ENCODE peak calls at places on chromosomes 11 and 22, in ten cellular contexts. Z is fibroblast of lung, D is lower lobe of right lung, M is mammary epithelial cell, R is pancreas, Y is H1, P is endothelial cell of umbilical vein, W is lung, Q is breast epithelium, S is brain microvascular endothelial cell. G is an unnamed sample. For H3K36me3, the result is how much of the 10 kb centered on the place peaks cover.

GRCh38 chr11:24407733-24408132 is 89.1 kb upstream of the LUZP2 start:
- DNase-seq in M (no peak), Z (no peak), W (no peak), D (no peak), P (no peak), Q (no peak), S (no peak), Y (no peak), R (no peak), G (no peak)

GRCh38 chr11:131668867-131669780 is 298.7 kb downstream of the NTM start:
- DNase-seq in Z (peak), D (peak), M (peak), Q (peak), R (no peak), P (peak), S (peak), Y (peak), W (peak), G (peak)

GRCh38 chr11:94400839-94401772 is at the start of gene GPR83:
- DNase-seq in R (no peak), Y (peak), W (no peak), D (no peak), Q (no peak), M (peak), S (peak), P (peak), Z (no peak), G (no peak)

GRCh38 chr22:28155808-28156207 is 236.8 kb upstream of the PITPNB start:
- DNase-seq in D (no peak), M (no peak), Z (peak), R (no peak), Q (no peak), Y (no peak), S (no peak), W (no peak), P (no peak), G (no peak)

GRCh38 chr22:31764785-31765184 is 11.0 kb downstream of the DEPDC5 start:
- DNase-seq in W (no peak), S (no peak), P (no peak), R (no peak), Y (no peak), Q (no peak), Z (no peak), M (no peak), D (no peak), G (no peak)

GRCh38 chr11:101127348-101127698 is 2.3 kb downstream of the PGR start:
- DNase-seq in D (peak), P (no peak), W (peak), Z (peak), Y (peak), Q (peak), M (peak), R (peak), S (no peak), G (no peak)

GRCh38 chr11:44776840-44777536 is 50.2 kb downstream of the TSPAN18 start:
- DNase-seq in S (no peak), D (peak), Z (no peak), M (no peak), Y (peak), Q (no peak), R (no peak), W (no peak), P (no peak), G (no peak)

GRCh38 chr11:10528121-10528520 is 12.9 kb downstream of the RNF141 start:
- DNase-seq in M (no peak), W (no peak), Z (peak), D (no peak), S (no peak), R (no peak), P (peak), Y (no peak), Q (no peak), G (no peak)

GRCh38 chr22:31136711-31137110 is 3.6 kb downstream of the PLA2G3 start:
- DNase-seq in S (no peak), R (no peak), W (no peak), P (no peak), Q (no peak), Y (no peak), Z (no peak), M (no peak), D (no peak), G (no peak)

GRCh38 chr22:45890351-45890635 is 86.7 kb downstream of the WNT7B start:
- DNase-seq in P (no peak), S (no peak), R (no peak), Z (no peak), W (no peak), D (no peak), Y (no peak), M (no peak), Q (no peak), G (no peak)

GRCh38 chr11:128039140-128040021 is 548.0 kb downstream of the ETS1 start:
- DNase-seq in D (peak), R (peak), Z (peak), Q (no peak), P (peak), W (peak), M (peak), Y (no peak), S (peak), G (peak)

GRCh38 chr11:31254411-31254810 is 115.1 kb downstream of the DCDC1 start:
- DNase-seq in Z (peak), M (peak), P (no peak), Q (no peak), W (no peak), Y (no peak), R (no peak), S (no peak), D (no peak), G (peak)

GRCh38 chr11:114297806-114298700 is 1.9 kb downstream of the NNMT start:
- DNase-seq in D (no peak), Z (no peak), R (no peak), S (no peak), Q (no peak), P (no peak), Y (no peak), W (no peak), M (no peak), G (no peak)
- H3K4me3 ChIP-seq in D (peak), Z (peak), R (no peak), S (peak), Q (peak), P (peak), Y (no peak), W (peak), M (peak), G (no peak)

GRCh38 chr22:40114411-40114810 is 63.3 kb upstream of the TNRC6B start:
- DNase-seq in Y (no peak), R (no peak), Q (no peak), Z (no peak), D (no peak), W (no peak), M (no peak), P (no peak), S (no peak), G (no peak)
- H3K36me3 ChIP-seq in Y (under half), R (under half), Q (under half), Z (under half), D (under half), W (under half), M (under half), P (under half), S (under half), G (under half)

DNA sequence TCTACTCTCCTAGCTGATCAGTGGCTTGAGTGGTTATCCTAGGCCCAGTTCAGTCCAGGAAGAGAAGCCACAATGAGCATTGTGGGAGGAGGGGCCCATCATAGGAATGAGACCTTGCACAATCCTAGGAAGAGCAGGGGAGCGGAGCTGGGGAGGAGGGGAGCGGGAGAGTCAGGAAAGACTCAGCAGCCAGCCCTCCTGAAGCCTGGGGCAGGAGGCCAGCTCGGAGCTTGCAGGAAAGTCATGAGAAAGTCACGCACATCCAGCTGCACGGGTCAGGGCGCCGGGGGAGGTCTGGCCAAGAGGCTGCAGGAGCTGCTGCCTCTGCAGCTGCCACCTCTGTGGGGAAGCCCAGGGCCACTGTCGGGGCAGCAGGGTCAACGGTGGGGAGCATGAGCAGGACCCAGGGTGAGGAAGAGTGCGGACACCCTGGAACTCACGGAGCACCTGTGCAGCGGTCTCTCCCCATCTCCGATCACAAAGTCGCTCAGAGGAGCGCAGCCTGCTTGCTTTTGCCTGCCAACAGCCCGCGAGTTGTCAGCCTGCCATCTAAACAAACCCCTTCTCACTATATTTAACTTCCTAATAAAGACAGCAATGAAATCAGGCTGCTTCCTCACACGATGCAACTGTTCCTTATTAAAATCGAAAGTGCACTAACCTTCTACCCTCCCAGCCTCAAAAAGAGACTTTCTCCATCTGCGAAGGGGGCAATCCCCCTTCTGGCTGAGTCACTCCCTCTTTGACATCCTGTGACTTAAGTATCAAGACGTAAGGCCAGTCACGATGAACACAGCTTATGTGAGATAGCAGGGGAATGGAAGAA is 52.8 kb upstream of the RTL6 start:
- DNase-seq in R (peak), Q (no peak), D (peak), Z (peak), W (peak), Y (no peak), P (peak), M (peak), S (peak), G (no peak)
- TF ChIP-seq CTCF in R (no peak), Q (no peak), D (no peak), Z (no peak), W (no peak), Y (no peak), P (no peak), M (no peak), S (no peak), G (no peak)

GRCh38 chr11:78350646-78351165 is 66.9 kb downstream of the GAB2 start:
- DNase-seq in S (no peak), Z (peak), R (peak), W (no peak), P (peak), Q (no peak), Y (no peak), D (no peak), M (no peak), G (no peak)

GRCh38 chr11:78351979-78352731 is 65.5 kb downstream of the GAB2 start:
- DNase-seq in D (no peak), Z (no peak), S (no peak), Y (no peak), P (no peak), Q (no peak), W (no peak), R (no peak), M (no peak), G (no peak)

GRCh38 chr11:78349614-78350013 is 68.0 kb downstream of the GAB2 start:
- DNase-seq in W (no peak), R (no peak), Y (no peak), Q (no peak), D (no peak), S (no peak), Z (peak), P (no peak), M (no peak), G (no peak)

GRCh38 chr11:78350101-78350645 is 67.4 kb downstream of the GAB2 start:
- DNase-seq in Q (no peak), Y (no peak), M (no peak), D (no peak), R (no peak), S (no peak), P (peak), Z (peak), W (no peak), G (no peak)

DNA sequence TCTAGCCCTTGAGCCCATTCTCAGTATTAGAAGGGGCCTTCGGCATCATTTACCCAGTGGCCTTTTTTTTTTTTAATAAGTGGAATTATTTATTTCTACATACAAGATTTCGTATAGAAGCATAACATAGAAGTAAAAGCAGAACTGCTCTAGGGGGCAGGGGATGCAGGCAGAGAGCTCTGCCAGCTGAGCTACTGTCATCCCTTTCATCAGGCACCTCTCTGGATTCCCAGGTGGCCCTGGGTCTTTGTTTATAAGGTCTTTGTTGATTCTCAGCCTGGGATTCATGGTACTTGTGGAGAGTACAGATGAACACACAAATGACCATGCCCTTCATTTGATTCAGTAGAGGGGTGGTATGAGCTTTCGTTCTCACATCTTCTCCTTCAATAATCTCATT is 66.4 kb downstream of the GAB2 start:
- DNase-seq in P (no peak), S (no peak), R (no peak), Z (no peak), M (no peak), Q (no peak), W (no peak), Y (no peak), D (no peak), G (no peak)
- H3K4me3 ChIP-seq in P (no peak), S (no peak), R (no peak), Z (no peak), M (no peak), Q (peak), W (no peak), Y (no peak), D (peak), G (no peak)

DNA sequence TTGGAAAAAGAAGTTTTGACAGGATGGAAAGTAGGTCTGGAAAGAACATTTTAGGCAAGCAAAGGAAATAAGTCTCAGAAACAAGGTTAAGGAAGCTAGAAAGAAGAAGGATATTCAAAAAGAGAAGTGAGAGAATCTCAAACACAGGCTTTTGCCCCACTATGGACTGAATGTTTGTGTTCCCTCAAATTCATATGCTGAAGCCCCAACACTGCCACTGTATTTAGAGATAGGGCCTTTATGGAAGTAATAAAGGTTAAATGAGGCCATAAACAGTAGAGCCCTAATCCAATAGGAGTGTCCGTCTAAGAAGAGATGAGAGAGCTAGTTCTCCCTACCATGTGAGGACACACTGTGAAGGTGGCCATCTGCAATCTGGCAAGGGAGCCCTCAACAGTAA is 20.6 kb upstream of the RPS13 start:
- DNase-seq in S (no peak), Q (no peak), D (no peak), M (no peak), Y (no peak), Z (no peak), W (no peak), P (no peak), R (no peak), G (no peak)
- H3K36me3 ChIP-seq in S (under half), Q (under half), D (half or more), M (under half), Y (under half), Z (under half), W (under half), P (under half), R (under half), G (under half)

GRCh38 chr11:132898676-132899075 is 633.6 kb downstream of the OPCML start:
- DNase-seq in D (no peak), S (peak), W (no peak), Q (no peak), R (no peak), Y (no peak), Z (no peak), P (no peak), M (no peak), G (no peak)
- TF ChIP-seq CTCF in D (no peak), S (no peak), W (no peak), Q (no peak), R (no peak), Y (no peak), Z (no peak), P (no peak), M (no peak), G (no peak)